ENCODE peak calls at places on chromosomes 5 and 9, in five cellular contexts. One of them, this sample, is unnamed.

GRCh38 chr5:138386290-138386689 is 33.8 kb downstream of the KDM3B start:
- DNase-seq in neural progenitor cell: no peak
- DNase-seq in heart right ventricle: no peak
- DNase-seq in lower leg skin: no peak
- DNase-seq in retinal pigment epithelial cell: no peak
- DNase-seq in this sample: no peak

GRCh38 chr9:105284463-105284862 is 40.0 kb downstream of the SLC44A1 start:
- DNase-seq in retinal pigment epithelial cell: no peak
- DNase-seq in heart right ventricle: no peak
- DNase-seq in lower leg skin: no peak
- DNase-seq in neural progenitor cell: no peak
- DNase-seq in this sample: no peak

GRCh38 chr5:78287833-78288232 is 6.7 kb downstream of the AP3B1 start:
- DNase-seq in retinal pigment epithelial cell: peak
- DNase-seq in neural progenitor cell: no peak
- DNase-seq in lower leg skin: no peak
- DNase-seq in heart right ventricle: no peak
- DNase-seq in this sample: no peak

GRCh38 chr5:321233-321725 is at the start of gene AHRR:
- DNase-seq in retinal pigment epithelial cell: no peak
- DNase-seq in neural progenitor cell: peak
- DNase-seq in heart right ventricle: peak
- DNase-seq in lower leg skin: peak
- DNase-seq in this sample: no peak

GRCh38 chr5:178589180-178590140 is 733 bp downstream of the COL23A1 start:
- DNase-seq in lower leg skin: no peak
- DNase-seq in neural progenitor cell: peak
- DNase-seq in retinal pigment epithelial cell: no peak
- DNase-seq in heart right ventricle: peak
- DNase-seq in this sample: peak

GRCh38 chr9:31629292-31629691 is 755.2 kb upstream of the ACO1 start:
- DNase-seq in lower leg skin: no peak
- DNase-seq in retinal pigment epithelial cell: no peak
- DNase-seq in neural progenitor cell: no peak
- DNase-seq in heart right ventricle: no peak
- DNase-seq in this sample: no peak

GRCh38 chr9:34513567-34514214 is 9.1 kb downstream of the ENHO start:
- DNase-seq in retinal pigment epithelial cell: no peak
- DNase-seq in neural progenitor cell: peak
- DNase-seq in heart right ventricle: no peak
- DNase-seq in lower leg skin: peak
- DNase-seq in this sample: no peak

GRCh38 chr9:116144038-116144437 is 9.6 kb upstream of the PAPPA start:
- DNase-seq in heart right ventricle: no peak
- DNase-seq in neural progenitor cell: no peak
- DNase-seq in lower leg skin: no peak
- DNase-seq in retinal pigment epithelial cell: peak
- DNase-seq in this sample: no peak

GRCh38 chr5:73617510-73618279 is 8.3 kb upstream of the ARHGEF28 start:
- DNase-seq in retinal pigment epithelial cell: no peak
- DNase-seq in lower leg skin: no peak
- DNase-seq in neural progenitor cell: no peak
- DNase-seq in heart right ventricle: no peak
- DNase-seq in this sample: no peak

GRCh38 chr9:93256878-93257807 is 73.2 kb downstream of the WNK2 start:
- DNase-seq in neural progenitor cell: no peak
- DNase-seq in retinal pigment epithelial cell: no peak
- DNase-seq in lower leg skin: peak
- DNase-seq in heart right ventricle: no peak
- DNase-seq in this sample: peak

GRCh38 chr9:100689635-100690034 is 111.8 kb downstream of the CAVIN4 start:
- DNase-seq in heart right ventricle: no peak
- DNase-seq in retinal pigment epithelial cell: no peak
- DNase-seq in lower leg skin: no peak
- DNase-seq in neural progenitor cell: no peak
- DNase-seq in this sample: no peak

GRCh38 chr5:128085413-128085812 is 1.8 kb downstream of the SLC12A2 start:
- DNase-seq in heart right ventricle: no peak
- DNase-seq in retinal pigment epithelial cell: no peak
- DNase-seq in neural progenitor cell: no peak
- DNase-seq in lower leg skin: no peak
- DNase-seq in this sample: no peak

GRCh38 chr5:134084166-134084565 is 30.3 kb upstream of the TCF7 start:
- DNase-seq in retinal pigment epithelial cell: no peak
- DNase-seq in neural progenitor cell: no peak
- DNase-seq in heart right ventricle: no peak
- DNase-seq in lower leg skin: no peak
- DNase-seq in this sample: no peak

GRCh38 chr5:57191986-57192385 is 18.1 kb downstream of the GPBP1 start:
- DNase-seq in neural progenitor cell: no peak
- DNase-seq in heart right ventricle: no peak
- DNase-seq in lower leg skin: no peak
- DNase-seq in retinal pigment epithelial cell: no peak
- DNase-seq in this sample: no peak

GRCh38 chr9:73643379-73644013 is 491.8 kb downstream of the ANXA1 start:
- DNase-seq in neural progenitor cell: no peak
- DNase-seq in retinal pigment epithelial cell: peak
- DNase-seq in heart right ventricle: no peak
- DNase-seq in lower leg skin: no peak
- DNase-seq in this sample: no peak

GRCh38 chr5:138981131-138981530 is 106.0 kb upstream of the LRRTM2 start:
- DNase-seq in lower leg skin: no peak
- DNase-seq in neural progenitor cell: no peak
- DNase-seq in retinal pigment epithelial cell: no peak
- DNase-seq in heart right ventricle: no peak
- DNase-seq in this sample: no peak

DNA sequence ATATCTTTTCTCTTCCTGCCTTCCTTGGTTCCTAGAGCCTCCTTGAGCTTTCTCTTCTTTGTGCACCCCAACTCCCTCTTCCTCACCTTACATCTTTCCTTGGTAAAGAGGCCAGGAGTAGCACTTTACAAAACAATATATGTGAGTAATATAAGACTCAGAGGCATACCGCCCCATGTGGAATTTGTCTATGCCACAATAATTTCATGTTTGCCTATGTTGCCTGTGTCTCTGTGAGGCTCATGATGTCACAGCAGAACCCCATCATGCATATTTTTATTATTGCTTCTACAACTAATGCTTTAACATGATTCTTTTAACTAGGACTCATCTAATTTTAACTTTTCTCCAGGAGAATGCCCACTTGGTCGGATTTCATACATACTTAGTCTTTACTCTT is 15.0 kb upstream of the LVRN start:
- DNase-seq in heart right ventricle: no peak
- DNase-seq in retinal pigment epithelial cell: no peak
- DNase-seq in lower leg skin: no peak
- DNase-seq in neural progenitor cell: no peak
- DNase-seq in this sample: no peak
- TF ChIP-seq CTCF in heart right ventricle: no peak
- TF ChIP-seq CTCF in retinal pigment epithelial cell: no peak
- TF ChIP-seq CTCF in lower leg skin: no peak
- TF ChIP-seq CTCF in neural progenitor cell: no peak
- TF ChIP-seq CTCF in this sample: no peak

GRCh38 chr5:165031361-165031760 is 1525.9 kb downstream of the MAT2B start:
- DNase-seq in heart right ventricle: no peak
- DNase-seq in retinal pigment epithelial cell: no peak
- DNase-seq in lower leg skin: no peak
- DNase-seq in neural progenitor cell: no peak
- DNase-seq in this sample: no peak

GRCh38 chr5:165026971-165027370 is 1521.6 kb downstream of the MAT2B start:
- DNase-seq in lower leg skin: no peak
- DNase-seq in neural progenitor cell: no peak
- DNase-seq in heart right ventricle: no peak
- DNase-seq in retinal pigment epithelial cell: no peak
- DNase-seq in this sample: no peak

GRCh38 chr5:165029471-165029870 is 1524.1 kb downstream of the MAT2B start:
- DNase-seq in lower leg skin: no peak
- DNase-seq in heart right ventricle: no peak
- DNase-seq in retinal pigment epithelial cell: no peak
- DNase-seq in neural progenitor cell: peak
- DNase-seq in this sample: no peak
- TF ChIP-seq CTCF in lower leg skin: no peak
- TF ChIP-seq CTCF in heart right ventricle: peak
- TF ChIP-seq CTCF in retinal pigment epithelial cell: peak
- TF ChIP-seq CTCF in neural progenitor cell: peak
- TF ChIP-seq CTCF in this sample: no peak

GRCh38 chr5:171337207-171337562 is 28.1 kb downstream of the TLX3 start:
- DNase-seq in neural progenitor cell: no peak
- DNase-seq in heart right ventricle: no peak
- DNase-seq in lower leg skin: no peak
- DNase-seq in retinal pigment epithelial cell: no peak
- DNase-seq in this sample: no peak
- TF ChIP-seq CTCF in neural progenitor cell: no peak
- TF ChIP-seq CTCF in heart right ventricle: no peak
- TF ChIP-seq CTCF in lower leg skin: no peak
- TF ChIP-seq CTCF in retinal pigment epithelial cell: no peak
- TF ChIP-seq CTCF in this sample: no peak

DNA sequence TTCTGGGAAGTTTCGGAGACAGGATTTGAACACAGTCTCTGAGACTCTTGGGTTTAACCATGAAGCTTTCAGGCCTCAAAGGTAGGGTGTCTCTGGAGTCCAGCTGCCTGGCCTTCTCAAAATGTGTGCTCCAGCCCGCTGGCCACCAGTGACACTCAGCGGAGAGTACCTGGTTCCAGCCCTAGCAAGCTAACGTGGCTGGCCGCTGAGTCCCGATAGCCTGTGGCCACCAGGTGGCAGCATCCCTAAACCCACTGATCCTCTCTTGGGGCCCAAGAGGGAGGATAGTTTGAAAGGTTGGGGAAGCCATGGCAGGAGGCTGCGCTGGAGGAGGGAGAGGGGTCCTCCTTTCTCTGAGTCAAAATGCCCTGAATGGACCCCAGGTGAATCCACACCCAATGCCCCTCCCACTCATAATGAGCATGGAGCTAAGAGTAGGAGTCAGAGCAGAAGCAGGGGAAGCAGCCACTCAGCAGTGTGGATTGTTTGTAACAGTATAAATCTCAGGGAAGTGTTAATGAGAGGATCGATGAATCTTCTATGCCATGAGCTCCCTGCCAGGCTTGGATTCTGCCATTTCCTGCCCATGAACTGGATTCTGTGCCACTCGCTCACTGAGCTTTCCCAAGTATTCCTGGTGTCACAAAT is 5.4 kb upstream of the TIFAB start:
- DNase-seq in retinal pigment epithelial cell: no peak
- DNase-seq in heart right ventricle: peak
- DNase-seq in neural progenitor cell: peak
- DNase-seq in lower leg skin: peak
- DNase-seq in this sample: peak
- TF ChIP-seq CTCF in retinal pigment epithelial cell: peak
- TF ChIP-seq CTCF in heart right ventricle: peak
- TF ChIP-seq CTCF in neural progenitor cell: peak
- TF ChIP-seq CTCF in lower leg skin: no peak
- TF ChIP-seq CTCF in this sample: peak

This sample was measured in mesothelial cell of epicardium.